ENCODE peak calls at places on chromosomes 1 and 21, in nine cellular contexts. S is GM13976, C is heart left ventricle, R is brain microvascular endothelial cell, Y is adrenal gland, G is right atrium auricular region, Z is ascending aorta, H is Panc1, E is thoracic aorta. I is an unnamed sample.

GRCh38 chr1:199723557-199723956 is 304.0 kb upstream of the NR5A2 start:
- DNase-seq in S (no peak), C (no peak), R (no peak), Y (no peak), G (no peak), Z (no peak), H (no peak), E (no peak), I (no peak)

GRCh38 chr1:226034482-226034881 is 28.0 kb upstream of the H3-3A start:
- DNase-seq in S (no peak), C (peak), R (peak), Y (peak), G (peak), Z (peak), H (no peak), E (peak), I (no peak)

GRCh38 chr1:113057006-113057405 is 16.0 kb upstream of the LRIG2 start:
- DNase-seq in S (no peak), C (no peak), R (no peak), Y (no peak), G (no peak), Z (no peak), H (no peak), E (no peak), I (peak)

GRCh38 chr1:185483647-185484450 is 166.8 kb upstream of the IVNS1ABP start:
- DNase-seq in S (no peak), C (no peak), R (peak), Y (no peak), G (no peak), Z (no peak), H (no peak), E (no peak), I (peak)

GRCh38 chr1:157181258-157181657 is 43.1 kb upstream of the ETV3 start:
- DNase-seq in S (no peak), C (no peak), R (no peak), Y (no peak), G (no peak), Z (no peak), H (no peak), E (no peak), I (no peak)

GRCh38 chr1:161676958-161677689 is 14.2 kb downstream of the FCGR2B start:
- DNase-seq in S (no peak), C (no peak), R (no peak), Y (no peak), G (no peak), Z (no peak), H (no peak), E (no peak), I (no peak)

GRCh38 chr1:243549108-243549507 is 293.3 kb downstream of the SDCCAG8 start:
- DNase-seq in S (no peak), C (no peak), R (peak), Y (no peak), G (no peak), Z (no peak), H (no peak), E (no peak), I (no peak)

GRCh38 chr1:185349556-185349955 is 32.5 kb upstream of the IVNS1ABP start:
- DNase-seq in S (no peak), C (no peak), R (no peak), Y (no peak), G (no peak), Z (no peak), H (no peak), E (no peak), I (no peak)

GRCh38 chr1:178564086-178564782 is 51.3 kb downstream of the TEX35 start:
- DNase-seq in S (no peak), C (no peak), R (no peak), Y (no peak), G (no peak), Z (no peak), H (no peak), E (no peak), I (no peak)

GRCh38 chr21:39071623-39072214 is 111.5 kb downstream of the PSMG1 start:
- DNase-seq in S (no peak), C (no peak), R (peak), Y (no peak), G (no peak), Z (no peak), H (no peak), E (no peak), I (no peak)

GRCh38 chr1:109185357-109185756 is 28.4 kb upstream of the SARS1 start:
- DNase-seq in S (no peak), C (no peak), R (peak), Y (no peak), G (no peak), Z (no peak), H (no peak), E (no peak), I (no peak)

GRCh38 chr1:173473599-173474011 is 3.5 kb upstream of the PRDX6 start:
- DNase-seq in S (no peak), C (no peak), R (peak), Y (no peak), G (no peak), Z (no peak), H (no peak), E (no peak), I (no peak)

GRCh38 chr1:1293618-1294249 is 13.5 kb downstream of the SCNN1D start:
- DNase-seq in S (no peak), C (no peak), R (no peak), Y (no peak), G (no peak), Z (no peak), H (no peak), E (no peak), I (no peak)

GRCh38 chr1:39969048-39969447 is 14.1 kb downstream of the MFSD2A start:
- DNase-seq in S (no peak), C (no peak), R (no peak), Y (no peak), G (no peak), Z (no peak), H (no peak), E (no peak), I (no peak)

GRCh38 chr1:108200627-108201106 is 524 bp upstream of the SLC25A24 start:
- DNase-seq in S (peak), C (peak), R (peak), Y (peak), G (no peak), Z (no peak), H (no peak), E (peak), I (peak)

GRCh38 chr1:185400057-185400456 is 83.0 kb upstream of the IVNS1ABP start:
- DNase-seq in S (no peak), C (no peak), R (peak), Y (no peak), G (no peak), Z (no peak), H (no peak), E (no peak), I (no peak)

GRCh38 chr1:36691374-36691773 is 208.7 kb upstream of the CSF3R start:
- DNase-seq in S (no peak), C (no peak), R (no peak), Y (no peak), G (no peak), Z (no peak), H (no peak), E (no peak), I (no peak)

GRCh38 chr1:112704908-112705627 is 1.9 kb downstream of the RHOC start:
- DNase-seq in S (peak), C (peak), R (peak), Y (peak), G (peak), Z (peak), H (no peak), E (peak), I (peak)

GRCh38 chr1:70528591-70529333 is 117.7 kb downstream of the CTH start:
- DNase-seq in S (peak), C (no peak), R (peak), Y (peak), G (no peak), Z (no peak), H (peak), E (no peak), I (peak)

GRCh38 chr21:32403201-32403701 is 9.3 kb upstream of the EVA1C start:
- DNase-seq in S (peak), C (peak), R (peak), Y (peak), G (no peak), Z (no peak), H (no peak), E (no peak), I (peak)

GRCh38 chr1:177609953-177610352 is 359.9 kb downstream of the SEC16B start:
- DNase-seq in S (no peak), C (no peak), R (no peak), Y (no peak), G (no peak), Z (no peak), H (no peak), E (no peak), I (no peak)

DNA sequence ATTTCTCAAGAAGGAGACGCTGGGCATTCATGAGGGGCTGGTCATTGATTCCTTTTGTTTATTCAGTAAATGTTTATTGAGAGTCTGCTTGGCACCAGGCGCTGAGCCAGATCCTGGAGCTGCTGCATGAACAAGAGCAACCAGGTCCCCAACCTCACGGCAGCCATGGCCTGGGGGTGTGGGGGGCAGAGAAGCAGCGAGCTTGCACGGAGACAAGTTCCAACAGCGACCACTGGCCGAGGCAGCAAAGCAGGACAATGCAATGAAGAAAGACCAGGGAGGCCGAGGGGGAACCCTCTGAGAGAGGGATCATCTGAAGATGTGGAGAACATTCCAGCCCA is 7.5 kb downstream of the KCNAB2 start:
- DNase-seq in S (no peak), C (no peak), R (no peak), Y (peak), G (no peak), Z (no peak), H (no peak), E (no peak), I (no peak)
- TF ChIP-seq CTCF in S (no peak), C (no peak), R (no peak), Y (no peak), G (no peak), Z (no peak), H (no peak), E (no peak), I (no peak)

GRCh38 chr1:16047791-16048475 is 4.4 kb downstream of the CLCNKB start:
- DNase-seq in S (no peak), C (no peak), R (no peak), Y (no peak), G (no peak), Z (no peak), H (no peak), E (no peak), I (no peak)

GRCh38 chr1:16046865-16047264 is 3.3 kb downstream of the CLCNKB start:
- DNase-seq in S (no peak), C (no peak), R (no peak), Y (no peak), G (no peak), Z (no peak), H (no peak), E (no peak), I (no peak)

GRCh38 chr1:16051039-16051438 is 7.5 kb downstream of the CLCNKB start:
- DNase-seq in S (no peak), C (no peak), R (no peak), Y (no peak), G (no peak), Z (no peak), H (no peak), E (no peak), I (no peak)

GRCh38 chr1:16050328-16050727 is 6.7 kb downstream of the CLCNKB start:
- DNase-seq in S (no peak), C (no peak), R (no peak), Y (no peak), G (no peak), Z (no peak), H (no peak), E (no peak), I (no peak)

DNA sequence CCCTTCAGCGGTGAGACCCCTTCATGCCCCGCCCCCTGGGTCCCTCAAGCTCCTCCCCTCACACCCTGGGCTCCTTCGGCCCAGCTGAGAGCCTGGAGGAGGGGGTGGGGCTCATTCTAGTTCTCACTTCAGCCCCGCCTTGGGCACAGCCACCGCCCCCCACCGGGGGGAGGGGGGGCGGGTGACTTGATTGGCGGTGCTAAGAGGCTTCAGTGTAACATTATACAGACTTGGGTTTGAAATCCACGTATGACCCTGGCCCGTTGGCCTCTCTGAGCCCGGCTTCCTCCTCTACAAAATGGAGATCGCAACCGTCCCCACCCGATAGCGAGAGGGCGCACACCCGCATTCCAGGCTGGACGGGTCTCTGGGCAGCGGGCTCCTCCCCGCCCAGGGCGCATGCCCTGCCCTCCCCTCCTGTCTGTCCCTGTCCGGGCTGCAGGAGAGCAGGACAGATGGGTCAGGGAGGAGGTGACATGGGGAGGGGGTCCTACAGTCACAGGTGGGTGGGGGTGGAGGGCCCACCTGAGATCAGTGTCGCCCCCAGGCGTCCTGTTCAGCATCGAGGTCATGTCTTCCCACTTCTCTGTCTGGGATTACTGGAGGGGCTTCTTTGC is 5.1 kb downstream of the CLCNKB start:
- DNase-seq in S (no peak), C (peak), R (no peak), Y (peak), G (no peak), Z (no peak), H (no peak), E (no peak), I (peak)
- TF ChIP-seq CTCF in S (no peak), C (no peak), R (no peak), Y (no peak), G (no peak), Z (peak), H (no peak), E (no peak), I (no peak)

DNA sequence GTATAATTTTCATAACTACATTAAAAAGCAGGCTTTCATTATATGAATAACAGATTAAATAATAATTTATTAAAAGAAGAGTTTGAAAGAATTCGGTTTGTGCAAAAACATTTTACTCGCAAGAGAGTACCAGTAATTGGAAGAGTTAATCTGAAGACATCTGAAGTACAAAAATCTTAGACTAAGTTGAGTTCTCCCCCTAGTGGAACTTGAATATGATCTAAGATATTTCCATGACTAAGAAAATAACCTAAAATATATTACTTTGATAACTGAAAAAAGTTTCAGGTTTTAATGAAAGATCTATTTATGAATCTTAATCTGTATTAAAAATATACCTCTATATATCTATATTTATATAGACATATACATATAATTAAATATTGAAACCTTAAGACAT is 112.5 kb upstream of the GFI1 start:
- DNase-seq in S (peak), C (no peak), R (no peak), Y (no peak), G (no peak), Z (no peak), H (no peak), E (no peak), I (no peak)
- TF ChIP-seq CTCF in S (peak), C (peak), R (peak), Y (peak), G (no peak), Z (peak), H (peak), E (no peak), I (no peak)

GRCh38 chr1:8002329-8003320 is 23.5 kb downstream of the ERRFI1 start:
- DNase-seq in S (no peak), C (no peak), R (no peak), Y (no peak), G (no peak), Z (no peak), H (no peak), E (no peak), I (no peak)

GRCh38 chr1:8003431-8004112 is 22.5 kb downstream of the ERRFI1 start:
- DNase-seq in S (no peak), C (no peak), R (no peak), Y (no peak), G (no peak), Z (no peak), H (no peak), E (no peak), I (no peak)

GRCh38 chr1:8004113-8004802 is 21.9 kb downstream of the ERRFI1 start:
- DNase-seq in S (no peak), C (no peak), R (no peak), Y (peak), G (peak), Z (no peak), H (no peak), E (no peak), I (no peak)

GRCh38 chr1:8006037-8006963 is 19.8 kb downstream of the ERRFI1 start:
- DNase-seq in S (no peak), C (no peak), R (no peak), Y (no peak), G (no peak), Z (no peak), H (no peak), E (no peak), I (no peak)

DNA sequence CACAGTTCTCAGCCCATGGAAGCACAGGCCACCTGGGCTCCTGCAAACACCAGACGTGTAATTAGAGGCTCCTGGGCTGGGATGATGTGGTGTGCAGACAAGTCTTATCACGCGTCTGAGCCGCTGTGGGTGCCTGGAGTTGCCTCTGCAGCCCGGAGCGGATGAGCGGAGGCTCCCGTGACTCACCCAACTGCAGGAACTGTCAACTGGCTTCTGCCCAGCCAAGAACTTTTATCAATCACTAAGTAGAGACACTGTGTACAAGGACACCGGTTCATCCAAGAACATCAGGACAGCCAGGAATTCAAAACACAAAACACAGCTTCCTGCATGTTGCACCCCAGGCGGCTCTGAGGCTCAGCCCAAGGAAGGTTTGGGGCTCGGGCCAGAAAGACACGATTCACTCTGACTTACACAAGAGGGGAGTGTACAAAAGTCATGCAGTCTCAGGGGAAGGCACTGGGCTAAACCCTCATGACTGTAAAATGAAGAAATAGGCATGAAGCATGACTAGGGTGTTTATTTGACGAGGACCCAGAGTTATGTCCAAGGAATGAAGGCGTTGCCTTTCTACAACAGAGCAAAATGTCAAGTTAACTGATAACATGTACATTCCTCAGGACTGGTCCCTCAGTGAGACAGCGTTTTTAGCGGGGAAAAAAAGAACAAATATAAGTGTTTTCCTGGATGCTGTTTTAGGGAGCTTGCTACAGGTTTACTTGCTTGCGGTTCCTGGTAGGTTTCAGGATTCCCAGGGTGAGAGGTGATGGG is 21.1 kb downstream of the ERRFI1 start:
- DNase-seq in S (no peak), C (peak), R (peak), Y (peak), G (peak), Z (peak), H (no peak), E (peak), I (peak)
- TF ChIP-seq CTCF in S (no peak), C (no peak), R (no peak), Y (peak), G (no peak), Z (no peak), H (no peak), E (no peak), I (no peak)

GRCh38 chr1:51847294-51847920 is 31.1 kb downstream of the NRDC start:
- DNase-seq in S (no peak), C (no peak), R (no peak), Y (no peak), G (no peak), Z (no peak), H (no peak), E (no peak), I (no peak)
- TF ChIP-seq CTCF in S (no peak), C (no peak), R (no peak), Y (no peak), G (no peak), Z (no peak), H (no peak), E (no peak), I (no peak)

DNA sequence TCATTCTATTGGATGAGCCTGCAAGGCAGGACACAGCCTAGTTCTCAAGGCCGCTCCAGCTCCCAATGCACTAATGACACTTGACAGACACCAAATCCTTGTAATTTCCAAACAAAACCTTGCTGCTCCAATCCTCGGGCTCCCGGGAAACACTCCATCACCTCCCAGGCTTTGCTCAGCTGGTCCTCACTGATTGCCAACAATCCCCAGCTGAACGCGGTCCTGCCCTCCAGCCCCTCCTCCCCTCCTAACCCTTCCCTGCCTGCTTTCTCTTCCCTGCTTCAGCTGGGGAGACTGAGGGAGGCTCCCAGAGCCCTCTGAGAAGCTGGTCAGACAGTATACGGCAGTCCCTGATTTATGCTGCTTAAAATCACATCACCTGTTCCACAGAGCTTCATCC is 114.4 kb upstream of the TNR start:
- DNase-seq in S (no peak), C (no peak), R (no peak), Y (no peak), G (no peak), Z (no peak), H (no peak), E (no peak), I (no peak)
- TF ChIP-seq CTCF in S (no peak), C (no peak), R (no peak), Y (no peak), G (no peak), Z (no peak), H (no peak), E (no peak), I (no peak)

GRCh38 chr1:205631010-205631726 is 643 bp downstream of the ELK4 start:
- DNase-seq in S (peak), C (peak), R (peak), Y (peak), G (peak), Z (no peak), H (no peak), E (no peak), I (peak)

GRCh38 chr1:205630241-205630640 is 1.6 kb downstream of the ELK4 start:
- DNase-seq in S (no peak), C (no peak), R (peak), Y (no peak), G (no peak), Z (no peak), H (no peak), E (no peak), I (no peak)

GRCh38 chr1:205630651-205631009 is 1.2 kb downstream of the ELK4 start:
- DNase-seq in S (no peak), C (no peak), R (peak), Y (no peak), G (no peak), Z (no peak), H (no peak), E (no peak), I (no peak)

GRCh38 chr1:205632374-205633169 is 761 bp upstream of the ELK4 start:
- DNase-seq in S (no peak), C (no peak), R (no peak), Y (no peak), G (no peak), Z (no peak), H (no peak), E (no peak), I (no peak)

GRCh38 chr1:205631727-205632373 is at the start of gene ELK4:
- DNase-seq in S (peak), C (peak), R (peak), Y (peak), G (peak), Z (peak), H (peak), E (peak), I (peak)
- TF ChIP-seq CTCF in S (peak), C (peak), R (peak), Y (peak), G (peak), Z (peak), H (peak), E (peak), I (peak)